ENCODE peak calls at places on chromosomes 5 and 9, in eight cellular contexts. One of them, this sample, is unnamed.

GRCh38 chr5:151862811-151863472 is 61.7 kb downstream of the GLRA1 start:
- DNase-seq in GDM1: no peak
- DNase-seq in A549: no peak
- DNase-seq in activated CD8-positive, alpha-beta memory T cell treated with anti-CD3 and anti-CD28 coated beads for 24 hours: no peak
- DNase-seq in GM04503: no peak
- DNase-seq in cardiac muscle cell: no peak
- DNase-seq in stimulated activated CD4-positive, alpha-beta T cell treated with anti-CD3 and anti-CD28 coated beads, Interleukin-12 subunit alpha, Interleukin-12 subunit beta, amount 100 ng/mL, for 4 hours: no peak
- DNase-seq in NB4: no peak
- DNase-seq in this sample: no peak

GRCh38 chr5:647311-647710 is 35.2 kb downstream of the CEP72 start:
- DNase-seq in NB4: no peak
- DNase-seq in GM04503: no peak
- DNase-seq in activated CD8-positive, alpha-beta memory T cell treated with anti-CD3 and anti-CD28 coated beads for 24 hours: no peak
- DNase-seq in GDM1: no peak
- DNase-seq in cardiac muscle cell: no peak
- DNase-seq in stimulated activated CD4-positive, alpha-beta T cell treated with anti-CD3 and anti-CD28 coated beads, Interleukin-12 subunit alpha, Interleukin-12 subunit beta, amount 100 ng/mL, for 4 hours: no peak
- DNase-seq in A549: no peak
- DNase-seq in this sample: no peak

GRCh38 chr5:117302473-117302872 is 727.9 kb upstream of the SEMA6A start:
- DNase-seq in A549: no peak
- DNase-seq in stimulated activated CD4-positive, alpha-beta T cell treated with anti-CD3 and anti-CD28 coated beads, Interleukin-12 subunit alpha, Interleukin-12 subunit beta, amount 100 ng/mL, for 4 hours: no peak
- DNase-seq in GDM1: no peak
- DNase-seq in cardiac muscle cell: no peak
- DNase-seq in activated CD8-positive, alpha-beta memory T cell treated with anti-CD3 and anti-CD28 coated beads for 24 hours: no peak
- DNase-seq in NB4: no peak
- DNase-seq in GM04503: no peak
- DNase-seq in this sample: no peak

GRCh38 chr9:88641471-88642240 is 106.7 kb downstream of the NXNL2 start:
- DNase-seq in GDM1: no peak
- DNase-seq in GM04503: no peak
- DNase-seq in A549: no peak
- DNase-seq in stimulated activated CD4-positive, alpha-beta T cell treated with anti-CD3 and anti-CD28 coated beads, Interleukin-12 subunit alpha, Interleukin-12 subunit beta, amount 100 ng/mL, for 4 hours: no peak
- DNase-seq in activated CD8-positive, alpha-beta memory T cell treated with anti-CD3 and anti-CD28 coated beads for 24 hours: no peak
- DNase-seq in cardiac muscle cell: no peak
- DNase-seq in NB4: no peak
- DNase-seq in this sample: no peak

GRCh38 chr9:82091610-82092009 is 103.0 kb downstream of the SPATA31D1 start:
- DNase-seq in cardiac muscle cell: no peak
- DNase-seq in activated CD8-positive, alpha-beta memory T cell treated with anti-CD3 and anti-CD28 coated beads for 24 hours: no peak
- DNase-seq in GDM1: no peak
- DNase-seq in A549: no peak
- DNase-seq in GM04503: no peak
- DNase-seq in NB4: no peak
- DNase-seq in stimulated activated CD4-positive, alpha-beta T cell treated with anti-CD3 and anti-CD28 coated beads, Interleukin-12 subunit alpha, Interleukin-12 subunit beta, amount 100 ng/mL, for 4 hours: no peak
- DNase-seq in this sample: no peak

GRCh38 chr9:16121593-16121992 is 568.8 kb downstream of the CCDC171 start:
- DNase-seq in stimulated activated CD4-positive, alpha-beta T cell treated with anti-CD3 and anti-CD28 coated beads, Interleukin-12 subunit alpha, Interleukin-12 subunit beta, amount 100 ng/mL, for 4 hours: no peak
- DNase-seq in A549: no peak
- DNase-seq in GDM1: no peak
- DNase-seq in NB4: no peak
- DNase-seq in GM04503: no peak
- DNase-seq in cardiac muscle cell: no peak
- DNase-seq in activated CD8-positive, alpha-beta memory T cell treated with anti-CD3 and anti-CD28 coated beads for 24 hours: no peak
- DNase-seq in this sample: no peak

GRCh38 chr5:132334812-132335211 is 34.7 kb upstream of the SLC22A5 start:
- DNase-seq in A549: peak
- DNase-seq in stimulated activated CD4-positive, alpha-beta T cell treated with anti-CD3 and anti-CD28 coated beads, Interleukin-12 subunit alpha, Interleukin-12 subunit beta, amount 100 ng/mL, for 4 hours: no peak
- DNase-seq in GDM1: no peak
- DNase-seq in NB4: no peak
- DNase-seq in activated CD8-positive, alpha-beta memory T cell treated with anti-CD3 and anti-CD28 coated beads for 24 hours: no peak
- DNase-seq in cardiac muscle cell: no peak
- DNase-seq in GM04503: no peak
- DNase-seq in this sample: peak

GRCh38 chr5:106877881-106878280 is 792.9 kb downstream of the EFNA5 start:
- DNase-seq in NB4: no peak
- DNase-seq in stimulated activated CD4-positive, alpha-beta T cell treated with anti-CD3 and anti-CD28 coated beads, Interleukin-12 subunit alpha, Interleukin-12 subunit beta, amount 100 ng/mL, for 4 hours: no peak
- DNase-seq in A549: no peak
- DNase-seq in GM04503: no peak
- DNase-seq in activated CD8-positive, alpha-beta memory T cell treated with anti-CD3 and anti-CD28 coated beads for 24 hours: no peak
- DNase-seq in cardiac muscle cell: no peak
- DNase-seq in GDM1: no peak
- DNase-seq in this sample: no peak

GRCh38 chr9:35533398-35533797 is 43.5 kb downstream of the RUSC2 start:
- DNase-seq in GM04503: no peak
- DNase-seq in cardiac muscle cell: no peak
- DNase-seq in GDM1: no peak
- DNase-seq in NB4: no peak
- DNase-seq in activated CD8-positive, alpha-beta memory T cell treated with anti-CD3 and anti-CD28 coated beads for 24 hours: no peak
- DNase-seq in A549: no peak
- DNase-seq in stimulated activated CD4-positive, alpha-beta T cell treated with anti-CD3 and anti-CD28 coated beads, Interleukin-12 subunit alpha, Interleukin-12 subunit beta, amount 100 ng/mL, for 4 hours: no peak
- DNase-seq in this sample: no peak

GRCh38 chr5:73160239-73160671 is 12.7 kb upstream of the TMEM174 start:
- DNase-seq in activated CD8-positive, alpha-beta memory T cell treated with anti-CD3 and anti-CD28 coated beads for 24 hours: no peak
- DNase-seq in GDM1: no peak
- DNase-seq in stimulated activated CD4-positive, alpha-beta T cell treated with anti-CD3 and anti-CD28 coated beads, Interleukin-12 subunit alpha, Interleukin-12 subunit beta, amount 100 ng/mL, for 4 hours: peak
- DNase-seq in A549: no peak
- DNase-seq in GM04503: no peak
- DNase-seq in NB4: peak
- DNase-seq in cardiac muscle cell: no peak
- DNase-seq in this sample: peak

GRCh38 chr5:64680289-64680688 is 10.0 kb upstream of the SHISAL2B start:
- DNase-seq in NB4: peak
- DNase-seq in activated CD8-positive, alpha-beta memory T cell treated with anti-CD3 and anti-CD28 coated beads for 24 hours: no peak
- DNase-seq in stimulated activated CD4-positive, alpha-beta T cell treated with anti-CD3 and anti-CD28 coated beads, Interleukin-12 subunit alpha, Interleukin-12 subunit beta, amount 100 ng/mL, for 4 hours: no peak
- DNase-seq in cardiac muscle cell: no peak
- DNase-seq in A549: peak
- DNase-seq in GDM1: no peak
- DNase-seq in GM04503: no peak
- DNase-seq in this sample: no peak

GRCh38 chr5:87136733-87137132 is 130.9 kb upstream of the RASA1 start:
- DNase-seq in activated CD8-positive, alpha-beta memory T cell treated with anti-CD3 and anti-CD28 coated beads for 24 hours: no peak
- DNase-seq in A549: no peak
- DNase-seq in stimulated activated CD4-positive, alpha-beta T cell treated with anti-CD3 and anti-CD28 coated beads, Interleukin-12 subunit alpha, Interleukin-12 subunit beta, amount 100 ng/mL, for 4 hours: no peak
- DNase-seq in GM04503: no peak
- DNase-seq in GDM1: no peak
- DNase-seq in NB4: no peak
- DNase-seq in cardiac muscle cell: no peak
- DNase-seq in this sample: no peak

GRCh38 chr5:116502616-116503015 is 72.0 kb downstream of the SEMA6A start:
- DNase-seq in activated CD8-positive, alpha-beta memory T cell treated with anti-CD3 and anti-CD28 coated beads for 24 hours: no peak
- DNase-seq in GDM1: no peak
- DNase-seq in GM04503: no peak
- DNase-seq in A549: no peak
- DNase-seq in stimulated activated CD4-positive, alpha-beta T cell treated with anti-CD3 and anti-CD28 coated beads, Interleukin-12 subunit alpha, Interleukin-12 subunit beta, amount 100 ng/mL, for 4 hours: no peak
- DNase-seq in NB4: no peak
- DNase-seq in cardiac muscle cell: peak
- DNase-seq in this sample: no peak

GRCh38 chr5:129460951-129461815 is 1.1 kb downstream of the ADAMTS19 start:
- DNase-seq in NB4: no peak
- DNase-seq in GM04503: no peak
- DNase-seq in activated CD8-positive, alpha-beta memory T cell treated with anti-CD3 and anti-CD28 coated beads for 24 hours: no peak
- DNase-seq in GDM1: no peak
- DNase-seq in A549: peak
- DNase-seq in cardiac muscle cell: peak
- DNase-seq in stimulated activated CD4-positive, alpha-beta T cell treated with anti-CD3 and anti-CD28 coated beads, Interleukin-12 subunit alpha, Interleukin-12 subunit beta, amount 100 ng/mL, for 4 hours: no peak
- DNase-seq in this sample: peak

GRCh38 chr5:106397700-106398099 is 1273.0 kb downstream of the EFNA5 start:
- DNase-seq in activated CD8-positive, alpha-beta memory T cell treated with anti-CD3 and anti-CD28 coated beads for 24 hours: no peak
- DNase-seq in GDM1: no peak
- DNase-seq in GM04503: peak
- DNase-seq in stimulated activated CD4-positive, alpha-beta T cell treated with anti-CD3 and anti-CD28 coated beads, Interleukin-12 subunit alpha, Interleukin-12 subunit beta, amount 100 ng/mL, for 4 hours: no peak
- DNase-seq in A549: peak
- DNase-seq in cardiac muscle cell: no peak
- DNase-seq in NB4: no peak
- DNase-seq in this sample: peak

GRCh38 chr5:156755421-156756087 is 94.5 kb upstream of the PPP1R2B start:
- DNase-seq in GDM1: no peak
- DNase-seq in GM04503: no peak
- DNase-seq in NB4: no peak
- DNase-seq in cardiac muscle cell: no peak
- DNase-seq in A549: peak
- DNase-seq in activated CD8-positive, alpha-beta memory T cell treated with anti-CD3 and anti-CD28 coated beads for 24 hours: no peak
- DNase-seq in stimulated activated CD4-positive, alpha-beta T cell treated with anti-CD3 and anti-CD28 coated beads, Interleukin-12 subunit alpha, Interleukin-12 subunit beta, amount 100 ng/mL, for 4 hours: no peak
- DNase-seq in this sample: no peak

GRCh38 chr5:68409259-68409658 is 193.7 kb downstream of the PIK3R1 start:
- DNase-seq in A549: no peak
- DNase-seq in NB4: no peak
- DNase-seq in GDM1: no peak
- DNase-seq in cardiac muscle cell: no peak
- DNase-seq in stimulated activated CD4-positive, alpha-beta T cell treated with anti-CD3 and anti-CD28 coated beads, Interleukin-12 subunit alpha, Interleukin-12 subunit beta, amount 100 ng/mL, for 4 hours: no peak
- DNase-seq in activated CD8-positive, alpha-beta memory T cell treated with anti-CD3 and anti-CD28 coated beads for 24 hours: no peak
- DNase-seq in GM04503: no peak
- DNase-seq in this sample: no peak

GRCh38 chr9:123861086-123861707 is 68.7 kb downstream of the DENND1A start:
- DNase-seq in A549: no peak
- DNase-seq in stimulated activated CD4-positive, alpha-beta T cell treated with anti-CD3 and anti-CD28 coated beads, Interleukin-12 subunit alpha, Interleukin-12 subunit beta, amount 100 ng/mL, for 4 hours: no peak
- DNase-seq in NB4: peak
- DNase-seq in activated CD8-positive, alpha-beta memory T cell treated with anti-CD3 and anti-CD28 coated beads for 24 hours: no peak
- DNase-seq in cardiac muscle cell: no peak
- DNase-seq in GDM1: no peak
- DNase-seq in GM04503: no peak
- DNase-seq in this sample: no peak

This sample was measured in SW480.